ENCODE peak calls at places on chromosomes 16 and 17, in seven cellular contexts. One of them, this sample, is unnamed. For H3K9me3, the result is how much of the 10 kb centered on the place peaks cover.

GRCh38 chr17:9174779-9175574 is 153.7 kb downstream of the NTN1 start:
- DNase-seq in heart left ventricle: no peak
- DNase-seq in body of pancreas: no peak
- DNase-seq in A549: no peak
- DNase-seq in vagina: no peak
- DNase-seq in IMR-90: no peak
- DNase-seq in tibial nerve: no peak
- DNase-seq in this sample: no peak

GRCh38 chr16:84593825-84594724 is 23.8 kb downstream of the COTL1 start:
- DNase-seq in heart left ventricle: peak
- DNase-seq in body of pancreas: peak
- DNase-seq in A549: no peak
- DNase-seq in vagina: no peak
- DNase-seq in IMR-90: no peak
- DNase-seq in tibial nerve: no peak
- DNase-seq in this sample: peak

GRCh38 chr17:907725-908124 is 71.9 kb downstream of the NXN start:
- DNase-seq in heart left ventricle: no peak
- DNase-seq in body of pancreas: no peak
- DNase-seq in A549: no peak
- DNase-seq in vagina: no peak
- DNase-seq in IMR-90: no peak
- DNase-seq in tibial nerve: no peak
- DNase-seq in this sample: no peak

GRCh38 chr16:47774661-47775060 is 313.5 kb downstream of the PHKB start:
- DNase-seq in heart left ventricle: no peak
- DNase-seq in body of pancreas: no peak
- DNase-seq in A549: peak
- DNase-seq in vagina: no peak
- DNase-seq in IMR-90: peak
- DNase-seq in tibial nerve: no peak
- DNase-seq in this sample: no peak

GRCh38 chr16:58588406-58588805 is 41.2 kb downstream of the CNOT1 start:
- DNase-seq in heart left ventricle: no peak
- DNase-seq in body of pancreas: no peak
- DNase-seq in A549: no peak
- DNase-seq in vagina: no peak
- DNase-seq in IMR-90: no peak
- DNase-seq in tibial nerve: no peak
- DNase-seq in this sample: no peak

GRCh38 chr16:64654137-64654652 is 467.7 kb downstream of the CDH11 start:
- DNase-seq in heart left ventricle: no peak
- DNase-seq in body of pancreas: no peak
- DNase-seq in A549: no peak
- DNase-seq in vagina: no peak
- DNase-seq in IMR-90: peak
- DNase-seq in tibial nerve: no peak
- DNase-seq in this sample: no peak

GRCh38 chr17:5509482-5509881 is 23.1 kb downstream of the MIS12 start:
- DNase-seq in heart left ventricle: no peak
- DNase-seq in body of pancreas: no peak
- DNase-seq in A549: no peak
- DNase-seq in vagina: no peak
- DNase-seq in IMR-90: peak
- DNase-seq in tibial nerve: no peak
- DNase-seq in this sample: no peak

GRCh38 chr17:9021158-9021984 is at the start of gene NTN1:
- DNase-seq in heart left ventricle: peak
- DNase-seq in body of pancreas: peak
- DNase-seq in A549: no peak
- DNase-seq in vagina: no peak
- DNase-seq in IMR-90: peak
- DNase-seq in tibial nerve: peak
- DNase-seq in this sample: peak

GRCh38 chr16:66373667-66374066 is 7.2 kb downstream of the CDH5 start:
- DNase-seq in heart left ventricle: no peak
- DNase-seq in body of pancreas: no peak
- DNase-seq in A549: no peak
- DNase-seq in vagina: no peak
- DNase-seq in IMR-90: no peak
- DNase-seq in tibial nerve: no peak
- DNase-seq in this sample: no peak

GRCh38 chr17:74394977-74395376 is 27.7 kb downstream of the GPR142 start:
- DNase-seq in heart left ventricle: no peak
- DNase-seq in body of pancreas: peak
- DNase-seq in A549: peak
- DNase-seq in vagina: no peak
- DNase-seq in IMR-90: no peak
- DNase-seq in tibial nerve: no peak
- DNase-seq in this sample: no peak

GRCh38 chr17:9971991-9972390 is 66.9 kb upstream of the RCVRN start:
- DNase-seq in heart left ventricle: peak
- DNase-seq in body of pancreas: no peak
- DNase-seq in A549: peak
- DNase-seq in vagina: no peak
- DNase-seq in IMR-90: peak
- DNase-seq in tibial nerve: peak
- DNase-seq in this sample: peak

GRCh38 chr17:68319420-68320162 is 28.3 kb downstream of the ARSG start:
- DNase-seq in heart left ventricle: no peak
- DNase-seq in body of pancreas: peak
- DNase-seq in A549: no peak
- DNase-seq in vagina: no peak
- DNase-seq in IMR-90: no peak
- DNase-seq in tibial nerve: no peak
- DNase-seq in this sample: no peak

GRCh38 chr16:84673203-84673535 is 24.9 kb downstream of the KLHL36 start:
- DNase-seq in heart left ventricle: no peak
- DNase-seq in body of pancreas: no peak
- DNase-seq in A549: no peak
- DNase-seq in vagina: no peak
- DNase-seq in IMR-90: no peak
- DNase-seq in tibial nerve: no peak
- DNase-seq in this sample: no peak

GRCh38 chr17:35898283-35899070 is 18.3 kb upstream of the CCL5 start:
- DNase-seq in heart left ventricle: no peak
- DNase-seq in body of pancreas: peak
- DNase-seq in A549: peak
- DNase-seq in vagina: no peak
- DNase-seq in IMR-90: no peak
- DNase-seq in tibial nerve: no peak
- DNase-seq in this sample: peak

GRCh38 chr17:49779730-49780220 is 8.7 kb upstream of the KAT7 start:
- DNase-seq in heart left ventricle: no peak
- DNase-seq in body of pancreas: peak
- DNase-seq in A549: peak
- DNase-seq in vagina: no peak
- DNase-seq in IMR-90: peak
- DNase-seq in tibial nerve: peak
- DNase-seq in this sample: peak

GRCh38 chr17:1786708-1787107 is 24.8 kb downstream of the SERPINF1 start:
- DNase-seq in heart left ventricle: no peak
- DNase-seq in body of pancreas: no peak
- DNase-seq in A549: no peak
- DNase-seq in vagina: no peak
- DNase-seq in IMR-90: peak
- DNase-seq in tibial nerve: no peak
- DNase-seq in this sample: no peak

GRCh38 chr17:76734080-76734840 is 2.9 kb downstream of the SRSF2 start:
- DNase-seq in heart left ventricle: no peak
- DNase-seq in body of pancreas: peak
- DNase-seq in A549: peak
- DNase-seq in vagina: no peak
- DNase-seq in IMR-90: peak
- DNase-seq in tibial nerve: no peak
- DNase-seq in this sample: no peak
- TF ChIP-seq POLR2A in heart left ventricle: no peak
- TF ChIP-seq POLR2A in body of pancreas: no peak
- TF ChIP-seq POLR2A in A549: no peak
- TF ChIP-seq POLR2A in vagina: no peak
- TF ChIP-seq POLR2A in IMR-90: no peak
- TF ChIP-seq POLR2A in tibial nerve: no peak
- TF ChIP-seq POLR2A in this sample: no peak

GRCh38 chr17:47286198-47286914 is 32.7 kb downstream of the ITGB3 start:
- DNase-seq in heart left ventricle: no peak
- DNase-seq in body of pancreas: no peak
- DNase-seq in A549: no peak
- DNase-seq in vagina: no peak
- DNase-seq in IMR-90: peak
- DNase-seq in tibial nerve: no peak
- DNase-seq in this sample: no peak
- H3K27ac ChIP-seq in heart left ventricle: peak
- H3K27ac ChIP-seq in body of pancreas: no peak
- H3K27ac ChIP-seq in A549: no peak
- H3K27ac ChIP-seq in vagina: no peak
- H3K27ac ChIP-seq in IMR-90: no peak
- H3K27ac ChIP-seq in tibial nerve: no peak
- H3K27ac ChIP-seq in this sample: no peak

GRCh38 chr17:16617481-16618060 is 36.1 kb downstream of the ZNF624 start:
- DNase-seq in heart left ventricle: no peak
- DNase-seq in body of pancreas: no peak
- DNase-seq in A549: no peak
- DNase-seq in vagina: no peak
- DNase-seq in IMR-90: no peak
- DNase-seq in tibial nerve: no peak
- DNase-seq in this sample: peak

GRCh38 chr17:16622540-16623277 is 30.9 kb downstream of the ZNF624 start:
- DNase-seq in heart left ventricle: no peak
- DNase-seq in body of pancreas: no peak
- DNase-seq in A549: no peak
- DNase-seq in vagina: no peak
- DNase-seq in IMR-90: no peak
- DNase-seq in tibial nerve: no peak
- DNase-seq in this sample: no peak

DNA sequence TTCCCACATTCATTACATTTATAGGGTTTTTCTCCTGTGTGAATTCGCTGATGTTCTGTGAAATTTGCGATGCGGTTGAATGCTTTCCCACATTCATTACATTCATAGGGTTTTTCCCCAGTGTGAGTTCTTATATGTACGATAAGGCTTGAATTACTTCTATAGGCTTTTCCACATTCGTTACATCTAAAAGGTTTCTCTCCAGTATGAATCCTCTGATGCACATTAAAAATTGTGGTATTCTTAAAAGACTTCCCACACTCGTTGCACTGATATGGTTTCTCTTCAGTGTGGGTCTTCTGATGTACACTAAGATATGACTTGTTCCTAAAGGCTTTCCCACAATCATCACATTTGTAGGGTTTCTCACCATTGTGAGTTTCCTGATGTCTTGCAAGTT is 30.4 kb downstream of the ZNF624 start:
- DNase-seq in heart left ventricle: no peak
- DNase-seq in body of pancreas: no peak
- DNase-seq in A549: no peak
- DNase-seq in vagina: no peak
- DNase-seq in IMR-90: no peak
- DNase-seq in tibial nerve: no peak
- DNase-seq in this sample: no peak
- H3K9me3 ChIP-seq in heart left ventricle: half or more
- H3K9me3 ChIP-seq in body of pancreas: under half
- H3K9me3 ChIP-seq in A549: half or more
- H3K9me3 ChIP-seq in vagina: under half
- H3K9me3 ChIP-seq in IMR-90: half or more
- H3K9me3 ChIP-seq in tibial nerve: under half
- H3K9me3 ChIP-seq in this sample: under half

GRCh38 chr17:81722184-81723120 is 10.4 kb downstream of the SLC25A10 start:
- DNase-seq in heart left ventricle: no peak
- DNase-seq in body of pancreas: peak
- DNase-seq in A549: no peak
- DNase-seq in vagina: no peak
- DNase-seq in IMR-90: no peak
- DNase-seq in tibial nerve: no peak
- DNase-seq in this sample: no peak

GRCh38 chr17:81726004-81726403 is 13.9 kb downstream of the SLC25A10 start:
- DNase-seq in heart left ventricle: no peak
- DNase-seq in body of pancreas: peak
- DNase-seq in A549: no peak
- DNase-seq in vagina: no peak
- DNase-seq in IMR-90: no peak
- DNase-seq in tibial nerve: no peak
- DNase-seq in this sample: no peak

GRCh38 chr17:81720267-81721071 is 8.4 kb downstream of the SLC25A10 start:
- DNase-seq in heart left ventricle: no peak
- DNase-seq in body of pancreas: no peak
- DNase-seq in A549: no peak
- DNase-seq in vagina: no peak
- DNase-seq in IMR-90: no peak
- DNase-seq in tibial nerve: no peak
- DNase-seq in this sample: no peak

GRCh38 chr17:81727324-81728031 is 15.4 kb downstream of the SLC25A10 start:
- DNase-seq in heart left ventricle: no peak
- DNase-seq in body of pancreas: peak
- DNase-seq in A549: no peak
- DNase-seq in vagina: no peak
- DNase-seq in IMR-90: no peak
- DNase-seq in tibial nerve: no peak
- DNase-seq in this sample: no peak

GRCh38 chr17:81723651-81724209 is 11.6 kb downstream of the SLC25A10 start:
- DNase-seq in heart left ventricle: no peak
- DNase-seq in body of pancreas: peak
- DNase-seq in A549: no peak
- DNase-seq in vagina: no peak
- DNase-seq in IMR-90: no peak
- DNase-seq in tibial nerve: no peak
- DNase-seq in this sample: no peak
- TF ChIP-seq POLR2A in heart left ventricle: no peak
- TF ChIP-seq POLR2A in body of pancreas: peak
- TF ChIP-seq POLR2A in A549: peak
- TF ChIP-seq POLR2A in vagina: no peak
- TF ChIP-seq POLR2A in IMR-90: no peak
- TF ChIP-seq POLR2A in tibial nerve: no peak
- TF ChIP-seq POLR2A in this sample: no peak

GRCh38 chr17:31581022-31581483 is 189.6 kb downstream of the RAB11FIP4 start:
- DNase-seq in heart left ventricle: peak
- DNase-seq in body of pancreas: peak
- DNase-seq in A549: no peak
- DNase-seq in vagina: no peak
- DNase-seq in IMR-90: peak
- DNase-seq in tibial nerve: no peak
- DNase-seq in this sample: peak
- H3K27ac ChIP-seq in heart left ventricle: peak
- H3K27ac ChIP-seq in body of pancreas: peak
- H3K27ac ChIP-seq in A549: peak
- H3K27ac ChIP-seq in vagina: peak
- H3K27ac ChIP-seq in IMR-90: peak
- H3K27ac ChIP-seq in tibial nerve: peak
- H3K27ac ChIP-seq in this sample: peak

GRCh38 chr16:3295209-3295608 is 10.0 kb downstream of the TIGD7 start:
- DNase-seq in heart left ventricle: no peak
- DNase-seq in body of pancreas: no peak
- DNase-seq in A549: no peak
- DNase-seq in vagina: no peak
- DNase-seq in IMR-90: no peak
- DNase-seq in tibial nerve: no peak
- DNase-seq in this sample: no peak
- H3K9me3 ChIP-seq in heart left ventricle: half or more
- H3K9me3 ChIP-seq in body of pancreas: under half
- H3K9me3 ChIP-seq in A549: half or more
- H3K9me3 ChIP-seq in vagina: half or more
- H3K9me3 ChIP-seq in IMR-90: half or more
- H3K9me3 ChIP-seq in tibial nerve: under half
- H3K9me3 ChIP-seq in this sample: under half

GRCh38 chr17:47946929-47947397 is 5.6 kb downstream of the PNPO start:
- DNase-seq in heart left ventricle: peak
- DNase-seq in body of pancreas: peak
- DNase-seq in A549: peak
- DNase-seq in vagina: no peak
- DNase-seq in IMR-90: peak
- DNase-seq in tibial nerve: peak
- DNase-seq in this sample: peak
- TF ChIP-seq POLR2A in heart left ventricle: no peak
- TF ChIP-seq POLR2A in body of pancreas: peak
- TF ChIP-seq POLR2A in A549: no peak
- TF ChIP-seq POLR2A in vagina: no peak
- TF ChIP-seq POLR2A in IMR-90: no peak
- TF ChIP-seq POLR2A in tibial nerve: no peak
- TF ChIP-seq POLR2A in this sample: no peak

This sample was measured in testis.